ENCODE peak calls at places on chromosome 4, in four cellular contexts. Y is upper lobe of left lung, L is NB4, J is adrenal gland. F is an unnamed sample.

GRCh38 chr4:151908734-151909497 is 148.1 kb upstream of the GATB start:
- DNase-seq in Y (no peak), L (no peak), J (no peak), F (no peak)

GRCh38 chr4:21470531-21470930 is 478.0 kb downstream of the KCNIP4 start:
- DNase-seq in Y (no peak), L (peak), J (no peak), F (no peak)

GRCh38 chr4:52750819-52751348 is 341 bp downstream of the ERVMER34-1 start:
- DNase-seq in Y (no peak), L (no peak), J (no peak), F (no peak)

GRCh38 chr4:88859191-88859812 is 161.7 kb upstream of the NAP1L5 start:
- DNase-seq in Y (no peak), L (no peak), J (no peak), F (no peak)

GRCh38 chr4:95472538-95472937 is 76.2 kb downstream of the UNC5C start:
- DNase-seq in Y (no peak), L (no peak), J (no peak), F (no peak)

GRCh38 chr4:10279261-10279660 is 162.7 kb upstream of the WDR1 start:
- DNase-seq in Y (no peak), L (no peak), J (no peak), F (no peak)

GRCh38 chr4:99763635-99764101 is 53.0 kb upstream of the DAPP1 start:
- DNase-seq in Y (peak), L (peak), J (peak), F (no peak)

GRCh38 chr4:73103799-73104503 is 34.4 kb upstream of the COX18 start:
- DNase-seq in Y (no peak), L (peak), J (no peak), F (no peak)

GRCh38 chr4:3659131-3659530 is 107.1 kb upstream of the ADRA2C start:
- DNase-seq in Y (no peak), L (no peak), J (no peak), F (no peak)

GRCh38 chr4:24002641-24002966 is 112.8 kb upstream of the PPARGC1A start:
- DNase-seq in Y (no peak), L (no peak), J (no peak), F (no peak)

GRCh38 chr4:168981942-168982341 is 28.1 kb downstream of the CBR4 start:
- DNase-seq in Y (no peak), L (no peak), J (no peak), F (no peak)

GRCh38 chr4:172851534-172851933 is 317.1 kb upstream of the GALNT7 start:
- DNase-seq in Y (no peak), L (no peak), J (no peak), F (no peak)

GRCh38 chr4:145565328-145565727 is 53.9 kb upstream of the MMAA start:
- DNase-seq in Y (no peak), L (peak), J (no peak), F (no peak)

GRCh38 chr4:7414736-7415510 is 19.8 kb downstream of the PSAPL1 start:
- DNase-seq in Y (peak), L (no peak), J (peak), F (peak)

GRCh38 chr4:166422475-166422874 is 549.4 kb downstream of the TLL1 start:
- DNase-seq in Y (no peak), L (no peak), J (no peak), F (no peak)

GRCh38 chr4:111398906-111399330 is 746.3 kb upstream of the FAM241A start:
- DNase-seq in Y (no peak), L (no peak), J (no peak), F (peak)

GRCh38 chr4:33171873-33172550 is 2451.8 kb downstream of the PCDH7 start:
- DNase-seq in Y (no peak), L (no peak), J (no peak), F (no peak)

GRCh38 chr4:158869761-158870160 is 100.9 kb downstream of the FNIP2 start:
- DNase-seq in Y (no peak), L (no peak), J (no peak), F (no peak)

DNA sequence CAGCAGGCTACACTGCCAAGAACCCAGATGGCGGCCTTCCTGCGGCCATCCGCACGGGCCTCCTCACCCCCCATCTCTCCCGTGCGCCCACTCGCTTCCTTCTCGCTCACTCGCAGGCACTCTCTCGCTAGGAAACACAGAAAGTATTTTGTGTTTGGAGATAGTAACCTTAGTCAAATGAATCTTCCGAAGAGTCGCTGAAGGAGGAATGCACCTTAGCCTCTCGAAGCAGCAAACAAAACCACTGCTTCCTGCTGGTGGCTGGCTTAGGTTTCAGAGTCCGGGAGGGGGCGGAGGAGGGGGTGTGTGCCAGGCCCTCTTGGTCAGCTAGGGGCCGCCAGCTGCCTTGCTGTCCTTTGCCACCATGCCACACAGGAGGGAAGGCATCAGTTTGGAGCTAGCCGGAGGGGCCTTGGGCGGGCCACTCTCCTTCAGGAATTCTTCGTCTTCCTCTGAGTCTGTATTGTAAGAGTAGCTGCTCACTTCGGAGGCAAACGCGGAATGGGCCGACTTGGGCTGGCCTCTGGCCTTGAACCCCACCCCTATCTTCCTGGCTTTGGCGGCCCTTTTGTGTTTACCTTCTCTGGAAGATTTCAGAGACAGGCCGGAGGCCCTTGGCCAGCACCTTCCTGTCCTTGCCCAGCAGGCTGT is 73.2 kb upstream of the UCP1 start:
- DNase-seq in Y (peak), L (no peak), J (no peak), F (peak)
- TF ChIP-seq POLR2A in Y (no peak), L (no peak), J (no peak), F (no peak)

GRCh38 chr4:82357640-82358039 is 16.2 kb downstream of the HNRNPD start:
- DNase-seq in Y (no peak), L (no peak), J (no peak), F (no peak)
- H3K4me3 ChIP-seq in Y (no peak), L (no peak), J (no peak), F (no peak)

DNA sequence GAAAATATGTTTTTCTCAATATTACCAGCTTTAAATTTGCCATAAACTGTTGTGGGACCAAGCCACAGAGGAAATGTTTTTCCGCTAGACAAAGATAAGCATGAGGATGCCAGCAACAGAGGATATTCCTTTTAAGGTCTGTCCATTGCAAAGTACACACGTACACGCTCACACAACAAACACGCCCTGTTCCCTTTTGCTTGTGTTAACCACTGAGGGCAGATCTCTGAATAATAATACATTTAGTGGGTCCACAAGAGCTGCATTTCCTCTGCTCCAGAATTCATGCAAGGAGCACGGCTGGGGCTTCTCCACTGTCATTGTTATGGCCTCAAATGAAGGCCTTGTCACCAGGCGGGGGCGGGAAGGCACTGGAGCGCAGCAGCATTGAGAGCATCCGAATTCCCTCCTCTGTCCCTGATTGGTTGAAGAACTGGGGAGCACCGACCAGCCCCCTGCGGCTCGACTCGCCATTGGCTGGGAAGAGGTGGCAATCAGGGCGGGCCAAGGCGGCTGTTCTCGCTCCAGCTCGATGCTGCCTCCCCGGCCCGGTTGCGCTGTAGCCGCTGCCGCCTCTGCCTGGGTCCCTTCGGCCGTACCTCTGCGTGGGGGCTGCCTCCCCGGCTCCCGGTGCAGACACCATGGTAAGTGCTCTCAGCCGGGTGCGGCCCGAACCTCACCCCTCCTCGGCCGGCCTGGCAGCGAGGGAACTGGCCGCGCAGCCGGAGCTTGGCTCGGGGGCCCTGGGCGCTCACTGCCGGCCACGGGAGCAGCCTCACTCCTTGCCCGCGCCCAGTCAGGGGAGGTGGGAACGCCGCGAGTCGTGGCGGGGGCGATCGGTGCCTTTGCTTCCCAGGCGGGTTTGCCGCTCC is at the start of gene GUCY1B1:
- DNase-seq in Y (peak), L (no peak), J (peak), F (peak)
- TF ChIP-seq POLR2A in Y (peak), L (no peak), J (no peak), F (peak)

DNA sequence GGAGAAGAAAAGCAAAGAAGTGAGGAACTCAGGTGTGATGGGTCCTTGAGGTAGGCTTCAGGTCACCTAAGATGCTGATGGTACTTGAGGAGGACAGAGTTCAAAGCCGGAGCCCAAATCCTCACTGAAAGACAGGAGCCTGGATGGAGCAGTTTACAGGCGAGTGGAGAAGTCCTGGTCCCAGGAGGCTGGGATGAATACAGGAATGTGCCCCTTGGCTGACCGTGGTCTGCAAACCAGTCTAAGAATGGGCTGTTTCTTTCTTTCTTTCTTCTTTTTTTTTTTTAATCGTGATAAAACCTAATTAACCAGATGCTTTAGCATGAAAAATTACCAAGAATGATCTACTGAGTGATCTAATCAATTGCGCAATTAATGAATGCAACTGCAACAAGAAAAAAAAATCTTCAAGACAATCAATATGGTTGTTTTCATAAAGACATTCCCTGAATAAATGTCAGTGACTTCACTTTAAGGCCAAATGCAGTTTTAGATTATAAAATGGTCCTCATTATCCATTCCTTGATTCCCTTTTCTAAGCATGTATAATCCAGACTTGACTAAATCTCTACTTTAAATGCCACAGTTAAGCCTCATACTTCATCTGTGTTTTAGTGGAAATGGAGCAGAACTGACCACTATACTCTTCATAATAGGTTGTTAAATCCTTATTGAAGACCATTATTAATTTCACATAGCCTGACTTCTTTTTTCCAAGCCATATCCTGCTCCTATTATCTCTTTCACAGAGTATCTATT is 51.5 kb upstream of the SETD7 start:
- DNase-seq in Y (no peak), L (no peak), J (no peak), F (no peak)
- H3K4me3 ChIP-seq in Y (no peak), L (no peak), J (no peak), F (no peak)

GRCh38 chr4:37889849-37890500 is 909 bp upstream of the TBC1D1 start:
- DNase-seq in Y (no peak), L (no peak), J (no peak), F (peak)
- TF ChIP-seq POLR2A in Y (no peak), L (no peak), J (no peak), F (no peak)

GRCh38 chr4:185838104-185838452 is 26.1 kb upstream of the SORBS2 start:
- DNase-seq in Y (no peak), L (no peak), J (no peak), F (no peak)

GRCh38 chr4:185835814-185836213 is 23.8 kb upstream of the SORBS2 start:
- DNase-seq in Y (no peak), L (no peak), J (no peak), F (no peak)

GRCh38 chr4:185837415-185838103 is 25.6 kb upstream of the SORBS2 start:
- DNase-seq in Y (no peak), L (no peak), J (no peak), F (no peak)

GRCh38 chr4:185835336-185835735 is 23.3 kb upstream of the SORBS2 start:
- DNase-seq in Y (no peak), L (no peak), J (no peak), F (no peak)

GRCh38 chr4:185836268-185837084 is 24.5 kb upstream of the SORBS2 start:
- DNase-seq in Y (no peak), L (no peak), J (no peak), F (no peak)
- H3K4me3 ChIP-seq in Y (no peak), L (no peak), J (no peak), F (no peak)

GRCh38 chr4:75940692-75941253 is at the start of gene NAAA:
- DNase-seq in Y (peak), L (peak), J (peak), F (peak)
- TF ChIP-seq POLR2A in Y (no peak), L (no peak), J (peak), F (peak)

F was measured in heart left ventricle.